ENCODE peak calls at places on chromosomes 4 and X, in four cellular contexts. Y is progenitor cell of endocrine pancreas; T is amygdala; V is central memory CD4-positive, alpha-beta T cell. E is an unnamed sample.

GRCh38 chrX:114532093-114532805 is 51.6 kb upstream of the HTR2C start:
- DNase-seq in Y (no peak), T (no peak), V (no peak), E (no peak)

GRCh38 chr4:147981305-147981704 is 249.4 kb downstream of the ARHGAP10 start:
- DNase-seq in Y (no peak), T (no peak), V (no peak), E (no peak)

GRCh38 chrX:8688776-8689175 is 43.2 kb downstream of the ANOS1 start:
- DNase-seq in Y (no peak), T (no peak), V (no peak), E (no peak)

GRCh38 chr4:113952452-113953029 is 26.9 kb downstream of the ARSJ start:
- DNase-seq in Y (peak), T (no peak), V (peak), E (no peak)

GRCh38 chr4:99062120-99062519 is 26.5 kb downstream of the ADH5 start:
- DNase-seq in Y (no peak), T (no peak), V (no peak), E (no peak)

GRCh38 chr4:45241976-45242375 is 515.6 kb upstream of the GNPDA2 start:
- DNase-seq in Y (no peak), T (no peak), V (no peak), E (no peak)

GRCh38 chr4:17336524-17336941 is 175.4 kb downstream of the QDPR start:
- DNase-seq in Y (no peak), T (no peak), V (peak), E (no peak)

GRCh38 chrX:34875204-34875603 is 67.4 kb upstream of the FAM47B start:
- DNase-seq in Y (no peak), T (no peak), V (no peak), E (no peak)

GRCh38 chr4:135185256-135185655 is 983.7 kb upstream of the PABPC4L start:
- DNase-seq in Y (no peak), T (no peak), V (no peak), E (no peak)

GRCh38 chrX:23797371-23798128 is 14.6 kb downstream of the SAT1 start:
- DNase-seq in Y (no peak), T (no peak), V (no peak), E (peak)

GRCh38 chr4:139278956-139279722 is 886 bp downstream of the MGARP start:
- DNase-seq in Y (no peak), T (no peak), V (no peak), E (no peak)

GRCh38 chr4:108398326-108398725 is 222.1 kb upstream of the RPL34 start:
- DNase-seq in Y (no peak), T (no peak), V (no peak), E (no peak)

GRCh38 chr4:177001271-177002175 is 208.8 kb upstream of the VEGFC start:
- DNase-seq in Y (no peak), T (no peak), V (no peak), E (no peak)

GRCh38 chr4:166400270-166400894 is 527.3 kb downstream of the TLL1 start:
- DNase-seq in Y (no peak), T (no peak), V (no peak), E (no peak)

GRCh38 chr4:89277412-89277811 is 30.2 kb downstream of the GPRIN3 start:
- DNase-seq in Y (no peak), T (no peak), V (no peak), E (no peak)

GRCh38 chr4:73586040-73586439 is 34.2 kb downstream of the RASSF6 start:
- DNase-seq in Y (no peak), T (no peak), V (no peak), E (no peak)

GRCh38 chr4:105587851-105588250 is 35.4 kb downstream of the ARHGEF38 start:
- DNase-seq in Y (no peak), T (no peak), V (no peak), E (no peak)

GRCh38 chr4:156137971-156138581 is 184.4 kb upstream of the CTSO start:
- DNase-seq in Y (no peak), T (no peak), V (no peak), E (no peak)

E was measured in mesothelial cell of epicardium.